ENCODE peak calls at places on chromosomes 4 and X, in ten cellular contexts. Y, S, O, X, D, N, Z, A, R and B are unnamed samples.

GRCh38 chr4:110869862-110870577 is 247.1 kb upstream of the PITX2 start:
- DNase-seq in Y (no peak), S (no peak), O (no peak), X (peak), D (peak), N (no peak), Z (no peak), A (no peak), R (peak), B (no peak)

GRCh38 chrX:40150503-40150902 is 52.7 kb upstream of the BCOR start:
- DNase-seq in Y (no peak), S (no peak), O (no peak), X (no peak), D (no peak), N (no peak), Z (no peak), A (no peak), R (no peak), B (no peak)

GRCh38 chr4:71288875-71289274 is 49.9 kb upstream of the SLC4A4 start:
- DNase-seq in Y (no peak), S (no peak), O (no peak), X (no peak), D (no peak), N (no peak), Z (no peak), A (no peak), R (no peak), B (no peak)

GRCh38 chrX:72351606-72352338 is 46.1 kb upstream of the CITED1 start:
- DNase-seq in Y (no peak), S (peak), O (no peak), X (peak), D (peak), N (no peak), Z (no peak), A (no peak), R (peak), B (peak)

GRCh38 chr4:174218127-174218790 is 65.2 kb downstream of the FBXO8 start:
- DNase-seq in Y (no peak), S (no peak), O (no peak), X (peak), D (no peak), N (no peak), Z (no peak), A (no peak), R (peak), B (no peak)

GRCh38 chrX:154469880-154470279 is 9.2 kb downstream of the LAGE3 start:
- DNase-seq in Y (no peak), S (no peak), O (no peak), X (no peak), D (no peak), N (no peak), Z (no peak), A (no peak), R (no peak), B (no peak)

GRCh38 chr4:55866973-55867574 is 13.6 kb downstream of the EXOC1 start:
- DNase-seq in Y (peak), S (no peak), O (no peak), X (peak), D (peak), N (peak), Z (no peak), A (no peak), R (peak), B (peak)

GRCh38 chr4:172865103-172865502 is 303.5 kb upstream of the GALNT7 start:
- DNase-seq in Y (no peak), S (no peak), O (no peak), X (no peak), D (no peak), N (no peak), Z (no peak), A (no peak), R (no peak), B (no peak)

GRCh38 chr4:2303686-2304320 is 41.9 kb upstream of the MXD4 start:
- DNase-seq in Y (peak), S (no peak), O (no peak), X (no peak), D (no peak), N (no peak), Z (no peak), A (no peak), R (no peak), B (no peak)

GRCh38 chr4:117447925-117448324 is 362.5 kb upstream of the TRAM1L1 start:
- DNase-seq in Y (peak), S (no peak), O (no peak), X (no peak), D (no peak), N (peak), Z (no peak), A (no peak), R (no peak), B (no peak)

GRCh38 chr4:38078590-38079381 is 118.6 kb downstream of the PTTG2 start:
- DNase-seq in Y (peak), S (peak), O (no peak), X (peak), D (peak), N (no peak), Z (no peak), A (no peak), R (peak), B (peak)

GRCh38 chr4:166842795-166843261 is 391.5 kb downstream of the SPOCK3 start:
- DNase-seq in Y (no peak), S (no peak), O (no peak), X (no peak), D (no peak), N (no peak), Z (no peak), A (no peak), R (no peak), B (no peak)

GRCh38 chr4:3366893-3367775 is 74.3 kb downstream of the RGS12 start:
- DNase-seq in Y (no peak), S (no peak), O (no peak), X (no peak), D (no peak), N (no peak), Z (no peak), A (no peak), R (no peak), B (no peak)

GRCh38 chrX:150414228-150414627 is 51.1 kb downstream of the MAMLD1 start:
- DNase-seq in Y (no peak), S (no peak), O (no peak), X (no peak), D (no peak), N (no peak), Z (no peak), A (no peak), R (no peak), B (no peak)

GRCh38 chr4:18676136-18676922 is 654.8 kb upstream of the LCORL start:
- DNase-seq in Y (no peak), S (peak), O (no peak), X (no peak), D (no peak), N (no peak), Z (no peak), A (no peak), R (no peak), B (no peak)

GRCh38 chr4:108107729-108108382 is 60.9 kb downstream of the LEF1 start:
- DNase-seq in Y (no peak), S (no peak), O (no peak), X (no peak), D (no peak), N (peak), Z (no peak), A (no peak), R (no peak), B (no peak)

GRCh38 chrX:70605352-70605751 is 160.7 kb downstream of the DLG3 start:
- DNase-seq in Y (no peak), S (no peak), O (no peak), X (no peak), D (no peak), N (no peak), Z (no peak), A (no peak), R (no peak), B (no peak)

GRCh38 chrX:400258-400657 is 13.6 kb upstream of the PPP2R3B start:
- DNase-seq in Y (no peak), S (no peak), O (no peak), X (no peak), D (no peak), N (no peak), Z (no peak), A (no peak), R (no peak), B (no peak)